ENCODE peak calls at places on chromosomes 7 and 10, in nine cellular contexts. One of them, this sample, is unnamed.
A peak's percentile ranks its signal among the peaks of the same experiment; 100 is the strongest.

GRCh38 chr10:79438021-79438698 is 7.3 kb downstream of the ZCCHC24 start:
- DNase-seq in bronchial epithelial cell: no peak
- DNase-seq in iris pigment epithelial cell: no peak
- DNase-seq in stimulated activated effector memory CD8-positive, alpha-beta T cell treated with anti-CD3 and anti-CD28 coated beads, Interleukin-12 subunit alpha, Interleukin-12 subunit beta, amount 100 ng/mL, for 72 hours: no peak
- DNase-seq in iPS-NIHi11: no peak
- DNase-seq in A673: no peak
- DNase-seq in stomach: no peak
- DNase-seq in NCI-H1092: no peak
- DNase-seq in left ventricle myocardium superior: no peak
- DNase-seq in this sample: no peak

GRCh38 chr10:12333382-12334185 is 15.8 kb upstream of the CAMK1D start:
- DNase-seq in bronchial epithelial cell: peak; percentile 97
- DNase-seq in iris pigment epithelial cell: peak; percentile 96
- DNase-seq in stimulated activated effector memory CD8-positive, alpha-beta T cell treated with anti-CD3 and anti-CD28 coated beads, Interleukin-12 subunit alpha, Interleukin-12 subunit beta, amount 100 ng/mL, for 72 hours: peak; percentile 39
- DNase-seq in iPS-NIHi11: peak; percentile 68
- DNase-seq in A673: peak; percentile 89
- DNase-seq in stomach: peak; percentile 37
- DNase-seq in NCI-H1092: no peak
- DNase-seq in left ventricle myocardium superior: peak; percentile 63
- DNase-seq in this sample: peak; percentile 92

GRCh38 chr7:23539494-23539907 is 7.7 kb upstream of the TRA2A start:
- DNase-seq in bronchial epithelial cell: no peak
- DNase-seq in iris pigment epithelial cell: no peak
- DNase-seq in stimulated activated effector memory CD8-positive, alpha-beta T cell treated with anti-CD3 and anti-CD28 coated beads, Interleukin-12 subunit alpha, Interleukin-12 subunit beta, amount 100 ng/mL, for 72 hours: no peak
- DNase-seq in iPS-NIHi11: no peak
- DNase-seq in A673: no peak
- DNase-seq in stomach: no peak
- DNase-seq in NCI-H1092: no peak
- DNase-seq in left ventricle myocardium superior: no peak
- DNase-seq in this sample: no peak

GRCh38 chr10:100748251-100749058 is 3.1 kb downstream of the PAX2 start:
- DNase-seq in bronchial epithelial cell: no peak
- DNase-seq in iris pigment epithelial cell: no peak
- DNase-seq in stimulated activated effector memory CD8-positive, alpha-beta T cell treated with anti-CD3 and anti-CD28 coated beads, Interleukin-12 subunit alpha, Interleukin-12 subunit beta, amount 100 ng/mL, for 72 hours: no peak
- DNase-seq in iPS-NIHi11: no peak
- DNase-seq in A673: no peak
- DNase-seq in stomach: no peak
- DNase-seq in NCI-H1092: no peak
- DNase-seq in left ventricle myocardium superior: no peak
- DNase-seq in this sample: no peak

GRCh38 chr10:36172574-36172973 is 530.5 kb upstream of the FZD8 start:
- DNase-seq in bronchial epithelial cell: no peak
- DNase-seq in iris pigment epithelial cell: peak; percentile 90
- DNase-seq in stimulated activated effector memory CD8-positive, alpha-beta T cell treated with anti-CD3 and anti-CD28 coated beads, Interleukin-12 subunit alpha, Interleukin-12 subunit beta, amount 100 ng/mL, for 72 hours: no peak
- DNase-seq in iPS-NIHi11: no peak
- DNase-seq in A673: no peak
- DNase-seq in stomach: no peak
- DNase-seq in NCI-H1092: no peak
- DNase-seq in left ventricle myocardium superior: no peak
- DNase-seq in this sample: no peak

GRCh38 chr7:20862554-20862953 is 75.9 kb upstream of the SP8 start:
- DNase-seq in bronchial epithelial cell: no peak
- DNase-seq in iris pigment epithelial cell: no peak
- DNase-seq in stimulated activated effector memory CD8-positive, alpha-beta T cell treated with anti-CD3 and anti-CD28 coated beads, Interleukin-12 subunit alpha, Interleukin-12 subunit beta, amount 100 ng/mL, for 72 hours: no peak
- DNase-seq in iPS-NIHi11: no peak
- DNase-seq in A673: no peak
- DNase-seq in stomach: no peak
- DNase-seq in NCI-H1092: no peak
- DNase-seq in left ventricle myocardium superior: no peak
- DNase-seq in this sample: no peak

GRCh38 chr10:132193907-132194552 is 7.3 kb downstream of the DPYSL4 start:
- DNase-seq in bronchial epithelial cell: no peak
- DNase-seq in iris pigment epithelial cell: peak; percentile 15
- DNase-seq in stimulated activated effector memory CD8-positive, alpha-beta T cell treated with anti-CD3 and anti-CD28 coated beads, Interleukin-12 subunit alpha, Interleukin-12 subunit beta, amount 100 ng/mL, for 72 hours: no peak
- DNase-seq in iPS-NIHi11: peak; percentile 83
- DNase-seq in A673: no peak
- DNase-seq in stomach: no peak
- DNase-seq in NCI-H1092: no peak
- DNase-seq in left ventricle myocardium superior: peak; percentile 71
- DNase-seq in this sample: no peak

GRCh38 chr10:14653271-14654161 is 121.2 kb downstream of the FAM107B start:
- DNase-seq in bronchial epithelial cell: peak; percentile 89
- DNase-seq in iris pigment epithelial cell: peak; percentile 84
- DNase-seq in stimulated activated effector memory CD8-positive, alpha-beta T cell treated with anti-CD3 and anti-CD28 coated beads, Interleukin-12 subunit alpha, Interleukin-12 subunit beta, amount 100 ng/mL, for 72 hours: no peak
- DNase-seq in iPS-NIHi11: peak; percentile 62
- DNase-seq in A673: peak; percentile 22
- DNase-seq in stomach: peak; percentile 80
- DNase-seq in NCI-H1092: no peak
- DNase-seq in left ventricle myocardium superior: no peak
- DNase-seq in this sample: peak; percentile 45

GRCh38 chr7:74030861-74031260 is 2.9 kb downstream of the ELN start:
- DNase-seq in bronchial epithelial cell: no peak
- DNase-seq in iris pigment epithelial cell: no peak
- DNase-seq in stimulated activated effector memory CD8-positive, alpha-beta T cell treated with anti-CD3 and anti-CD28 coated beads, Interleukin-12 subunit alpha, Interleukin-12 subunit beta, amount 100 ng/mL, for 72 hours: no peak
- DNase-seq in iPS-NIHi11: no peak
- DNase-seq in A673: no peak
- DNase-seq in stomach: no peak
- DNase-seq in NCI-H1092: no peak
- DNase-seq in left ventricle myocardium superior: peak; percentile 30
- DNase-seq in this sample: no peak

GRCh38 chr7:28149291-28150101 is 31.1 kb downstream of the JAZF1 start:
- DNase-seq in bronchial epithelial cell: peak; percentile 73
- DNase-seq in iris pigment epithelial cell: no peak
- DNase-seq in stimulated activated effector memory CD8-positive, alpha-beta T cell treated with anti-CD3 and anti-CD28 coated beads, Interleukin-12 subunit alpha, Interleukin-12 subunit beta, amount 100 ng/mL, for 72 hours: no peak
- DNase-seq in iPS-NIHi11: no peak
- DNase-seq in A673: no peak
- DNase-seq in stomach: peak; percentile 36
- DNase-seq in NCI-H1092: no peak
- DNase-seq in left ventricle myocardium superior: no peak
- DNase-seq in this sample: no peak

GRCh38 chr7:91034459-91035368 is 229.5 kb upstream of the FZD1 start:
- DNase-seq in bronchial epithelial cell: peak; percentile 41
- DNase-seq in iris pigment epithelial cell: peak; percentile 53
- DNase-seq in stimulated activated effector memory CD8-positive, alpha-beta T cell treated with anti-CD3 and anti-CD28 coated beads, Interleukin-12 subunit alpha, Interleukin-12 subunit beta, amount 100 ng/mL, for 72 hours: no peak
- DNase-seq in iPS-NIHi11: peak; percentile 37
- DNase-seq in A673: peak; percentile 80
- DNase-seq in stomach: peak; percentile 74
- DNase-seq in NCI-H1092: peak; percentile 94
- DNase-seq in left ventricle myocardium superior: no peak
- DNase-seq in this sample: peak; percentile 21

GRCh38 chr7:48274662-48275061 is 103.4 kb downstream of the ABCA13 start:
- DNase-seq in bronchial epithelial cell: peak; percentile 66
- DNase-seq in iris pigment epithelial cell: peak; percentile 41
- DNase-seq in stimulated activated effector memory CD8-positive, alpha-beta T cell treated with anti-CD3 and anti-CD28 coated beads, Interleukin-12 subunit alpha, Interleukin-12 subunit beta, amount 100 ng/mL, for 72 hours: no peak
- DNase-seq in iPS-NIHi11: no peak
- DNase-seq in A673: no peak
- DNase-seq in stomach: no peak
- DNase-seq in NCI-H1092: no peak
- DNase-seq in left ventricle myocardium superior: no peak
- DNase-seq in this sample: no peak

GRCh38 chr10:129594811-129595210 is 127.8 kb downstream of the MGMT start:
- DNase-seq in bronchial epithelial cell: no peak
- DNase-seq in iris pigment epithelial cell: no peak
- DNase-seq in stimulated activated effector memory CD8-positive, alpha-beta T cell treated with anti-CD3 and anti-CD28 coated beads, Interleukin-12 subunit alpha, Interleukin-12 subunit beta, amount 100 ng/mL, for 72 hours: no peak
- DNase-seq in iPS-NIHi11: no peak
- DNase-seq in A673: no peak
- DNase-seq in stomach: no peak
- DNase-seq in NCI-H1092: no peak
- DNase-seq in left ventricle myocardium superior: no peak
- DNase-seq in this sample: no peak